ENCODE peak calls at places on chromosomes 16 and 17, in eight cellular contexts. H is mucosa of descending colon, N is testis, X is cardiac fibroblast, P is stomach, W is Caco-2, T is heart right ventricle, O is AG09309. V is an unnamed sample.

GRCh38 chr16:10556240-10556639 is 24.2 kb downstream of the EMP2 start:
- DNase-seq in X (no peak), O (no peak), N (no peak), W (no peak), H (no peak), P (no peak), T (no peak), V (no peak)

GRCh38 chr16:22684282-22685161 is 129.4 kb upstream of the HS3ST2 start:
- DNase-seq in P (no peak), W (no peak), H (no peak), N (no peak), O (no peak), T (no peak), X (peak; percentile 11), V (no peak)

GRCh38 chr17:6670571-6670970 is 19.0 kb downstream of the C17orf100 start:
- DNase-seq in P (no peak), O (no peak), T (no peak), X (no peak), H (no peak), N (no peak), W (no peak), V (no peak)

GRCh38 chr17:48542114-48542955 is 2.6 kb downstream of the HOXB2 start:
- DNase-seq in N (peak; percentile 33), W (no peak), O (no peak), T (peak; percentile 21), X (peak; percentile 60), P (no peak), H (peak; percentile 50), V (no peak)

GRCh38 chr17:2172447-2172938 is 117.6 kb downstream of the HIC1 start:
- DNase-seq in O (no peak), N (no peak), P (no peak), H (no peak), X (no peak), T (peak; percentile 44), W (no peak), V (no peak)

GRCh38 chr17:15441315-15441714 is 26.1 kb downstream of the CDRT4 start:
- DNase-seq in W (no peak), O (no peak), X (peak; percentile 60), P (no peak), H (no peak), N (no peak), T (no peak), V (no peak)

GRCh38 chr17:7476474-7476873 is 3.0 kb downstream of the ZBTB4 start:
- DNase-seq in H (no peak), N (no peak), W (no peak), P (no peak), T (no peak), X (peak; percentile 31), O (no peak), V (no peak)

GRCh38 chr17:65609749-65610148 is 48.3 kb upstream of the AXIN2 start:
- DNase-seq in N (no peak), W (no peak), P (no peak), T (no peak), O (no peak), H (no peak), X (peak; percentile 86), V (no peak)

GRCh38 chr17:66373079-66373478 is 70.7 kb downstream of the PRKCA start:
- DNase-seq in P (no peak), O (no peak), N (no peak), W (no peak), X (no peak), H (no peak), T (no peak), V (no peak)

GRCh38 chr16:57994778-57995177 is 5.7 kb downstream of the ZNF319 start:
- DNase-seq in H (peak; percentile 74), O (no peak), T (peak; percentile 52), N (peak; percentile 73), X (peak; percentile 39), W (peak; percentile 77), P (peak; percentile 59), V (no peak)
- TF ChIP-seq CTCF in H (no peak), O (peak; percentile 40), T (no peak), N (peak; percentile 23), X (peak; percentile 64), W (peak; percentile 52), P (no peak), V (peak; percentile 42)

DNA sequence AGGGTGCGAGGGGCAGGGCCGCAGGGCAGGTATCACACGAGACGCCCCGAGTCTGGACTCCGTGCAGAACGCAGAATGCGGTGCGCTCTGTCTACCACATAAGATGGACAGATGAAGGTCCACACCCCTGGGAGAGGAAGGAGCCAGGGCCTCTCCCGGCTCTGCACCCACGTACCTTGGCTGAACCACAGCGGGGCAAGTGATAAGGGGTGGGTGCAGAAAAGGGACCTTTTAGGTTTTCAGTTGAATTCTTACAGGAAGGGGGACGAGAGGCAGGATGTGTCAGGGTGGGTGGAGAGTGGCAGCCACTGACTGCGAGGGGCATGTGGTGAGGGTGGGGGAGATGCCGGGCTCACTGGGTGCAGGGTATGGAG is 338 bp downstream of the CD300A start:
- DNase-seq in O (no peak), P (no peak), H (no peak), X (no peak), T (no peak), N (no peak), W (no peak), V (no peak)
- H3K4me3 ChIP-seq in O (no peak overlapping the region), P (peak overlapping the region; percentile 16), H (no peak overlapping the region), X (no peak overlapping the region), T (peak overlapping the region; percentile 67), N (no peak overlapping the region), W (no peak overlapping the region), V (peak overlapping the region; percentile 80)

GRCh38 chr16:56671706-56672105 is 2.1 kb downstream of the MT1H start:
- DNase-seq in O (no peak), W (no peak), P (no peak), T (no peak), X (no peak), H (no peak), N (peak; percentile 65), V (no peak)

GRCh38 chr16:56670640-56670934 is 973 bp downstream of the MT1H start:
- DNase-seq in P (no peak), T (no peak), N (no peak), H (no peak), O (no peak), W (no peak), X (no peak), V (no peak)

GRCh38 chr16:56675685-56676210 is 6.1 kb downstream of the MT1H start:
- DNase-seq in W (no peak), N (no peak), O (no peak), X (no peak), T (no peak), P (no peak), H (peak; percentile 69), V (no peak)

GRCh38 chr16:56672761-56673536 is 3.3 kb downstream of the MT1H start:
- DNase-seq in N (no peak), T (no peak), O (no peak), H (no peak), W (no peak), X (no peak), P (no peak), V (no peak)

GRCh38 chr16:56673916-56674315 is 4.3 kb downstream of the MT1H start:
- DNase-seq in W (peak; percentile 70), X (peak; percentile 56), N (no peak), H (no peak), T (no peak), O (no peak), P (peak; percentile 56), V (no peak)
- TF ChIP-seq CTCF in W (peak; percentile 70), X (peak; percentile 52), N (peak; percentile 31), H (peak; percentile 17), T (peak; percentile 35), O (peak; percentile 56), P (no peak), V (peak; percentile 55)

GRCh38 chr17:44557653-44558285 is 485 bp downstream of the FZD2 start:
- DNase-seq in X (peak; percentile 58), H (peak; percentile 56), T (peak; percentile 48), N (peak; percentile 63), P (peak; percentile 36), O (no peak), W (peak; percentile 21), V (no peak)
- H3K4me3 ChIP-seq in X (peak overlapping the region; percentile 51), H (no peak overlapping the region), T (peak overlapping the region; percentile 55), N (peak overlapping the region; percentile 74), P (peak overlapping the region; percentile 56), O (peak overlapping the region; percentile 94), W (peak overlapping the region; percentile 61), V (peak overlapping the region; percentile 15)

GRCh38 chr17:4008082-4008435 is 43.8 kb upstream of the ATP2A3 start:
- DNase-seq in N (no peak), X (no peak), O (no peak), T (no peak), P (no peak), H (no peak), W (no peak), V (no peak)
- TF ChIP-seq CTCF in N (no peak), X (peak; percentile 3), O (no peak), T (no peak), P (no peak), H (no peak), W (no peak), V (peak; percentile 20)

GRCh38 chr16:56941092-56941491 is 9.2 kb downstream of the HERPUD1 start:
- DNase-seq in P (no peak), O (no peak), T (no peak), H (no peak), W (no peak), X (no peak), N (no peak), V (no peak)

GRCh38 chr16:56936950-56937349 is 5.0 kb downstream of the HERPUD1 start:
- DNase-seq in W (no peak), X (no peak), H (no peak), O (no peak), N (no peak), T (no peak), P (no peak), V (no peak)

GRCh38 chr16:56939801-56940200 is 7.9 kb downstream of the HERPUD1 start:
- DNase-seq in X (no peak), O (no peak), N (no peak), T (no peak), P (no peak), W (no peak), H (no peak), V (no peak)

GRCh38 chr16:56936491-56936890 is 4.5 kb downstream of the HERPUD1 start:
- DNase-seq in O (peak; percentile 45), P (no peak), X (no peak), W (no peak), N (no peak), H (no peak), T (no peak), V (no peak)

DNA sequence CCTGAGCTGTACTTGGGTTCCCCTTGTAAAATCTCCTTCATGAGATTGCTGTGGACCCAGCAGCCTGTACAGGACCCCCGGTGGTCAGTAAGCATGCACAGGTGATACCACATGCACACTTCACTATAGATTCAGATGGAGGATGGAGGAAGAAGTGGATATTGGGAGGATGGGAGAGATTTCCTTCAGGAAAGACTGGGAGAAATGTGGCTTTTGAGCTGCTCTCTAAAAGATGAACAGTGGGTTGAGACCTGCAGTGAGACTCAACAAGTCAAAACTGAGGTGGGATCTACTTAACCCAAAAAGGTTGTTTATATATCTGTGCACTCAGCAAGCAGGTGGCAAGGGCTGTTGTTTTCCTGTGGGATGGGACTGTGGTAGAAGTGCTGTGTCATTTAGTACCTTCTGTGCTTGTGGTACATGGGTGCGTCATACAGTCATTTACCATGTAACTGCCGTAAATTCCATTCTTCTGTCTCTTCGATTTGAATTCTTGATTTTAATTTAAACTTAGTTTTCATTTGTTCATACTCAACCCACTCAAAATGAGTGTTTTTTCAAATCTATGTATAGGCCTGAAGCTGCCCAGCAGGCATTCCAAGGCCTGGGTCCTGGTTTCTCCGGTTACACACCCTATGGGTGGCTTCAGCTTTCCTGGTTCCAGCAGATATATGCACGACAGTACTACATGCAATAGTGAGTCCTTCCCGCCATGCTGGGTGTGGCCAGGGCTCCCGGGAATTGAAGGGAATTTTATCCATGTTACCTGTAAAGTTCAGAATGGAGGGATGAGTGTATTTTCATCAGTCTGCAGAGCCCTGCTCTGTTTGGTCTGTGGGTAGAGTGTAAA is 6.9 kb downstream of the HERPUD1 start:
- DNase-seq in H (no peak), T (no peak), O (no peak), N (no peak), X (no peak), W (no peak), P (no peak), V (no peak)
- H3K4me3 ChIP-seq in H (no peak overlapping the region), T (no peak overlapping the region), O (no peak overlapping the region), N (no peak overlapping the region), X (no peak overlapping the region), W (no peak overlapping the region), P (no peak overlapping the region), V (no peak overlapping the region)

V was measured in GM12864.